ENCODE peak calls at places on chromosomes 12 and 14, in seven cellular contexts. E is BJ, R is right lobe of liver, S is epithelial cell of esophagus, P is osteoblast, T is thoracic aorta, A is AG10803. O is an unnamed sample.

GRCh38 chr14:99703381-99703780 is 19.3 kb downstream of the CYP46A1 start:
- DNase-seq in E (no peak), R (no peak), S (no peak), P (no peak), T (no peak), A (no peak), O (no peak)

GRCh38 chr14:56199095-56199975 is 81.1 kb downstream of the PELI2 start:
- DNase-seq in E (peak; percentile 91), R (no peak), S (peak; percentile 60), P (no peak), T (no peak), A (peak; percentile 97), O (peak; percentile 98)

GRCh38 chr12:42704340-42704739 is 114.8 kb upstream of the PRICKLE1 start:
- DNase-seq in E (no peak), R (no peak), S (no peak), P (no peak), T (no peak), A (no peak), O (no peak)

GRCh38 chr14:75069021-75069810 is at the start of gene ZC2HC1C:
- DNase-seq in E (no peak), R (peak; percentile 97), S (peak; percentile 77), P (peak; percentile 93), T (peak; percentile 75), A (peak; percentile 83), O (no peak)

GRCh38 chr12:115070313-115070712 is 386.3 kb upstream of the TBX3 start:
- DNase-seq in E (no peak), R (no peak), S (peak; percentile 80), P (no peak), T (no peak), A (no peak), O (no peak)

GRCh38 chr12:34212651-34213050 is 190.4 kb downstream of the ALG10 start:
- DNase-seq in E (no peak), R (no peak), S (no peak), P (no peak), T (no peak), A (no peak), O (no peak)

GRCh38 chr14:73342670-73343069 is 105.4 kb downstream of the PAPLN start:
- DNase-seq in E (no peak), R (no peak), S (no peak), P (no peak), T (no peak), A (no peak), O (no peak)

GRCh38 chr12:94145231-94145979 is 3.0 kb upstream of the PLXNC1 start:
- DNase-seq in E (no peak), R (no peak), S (peak; percentile 5), P (peak; percentile 91), T (no peak), A (peak; percentile 52), O (no peak)

GRCh38 chr14:100278702-100279101 is 27.5 kb downstream of the SLC25A29 start:
- DNase-seq in E (peak; percentile 10), R (no peak), S (peak; percentile 36), P (peak; percentile 96), T (no peak), A (peak; percentile 76), O (no peak)

GRCh38 chr14:39469094-39469710 is 37.0 kb upstream of the FBXO33 start:
- DNase-seq in E (no peak), R (no peak), S (no peak), P (no peak), T (no peak), A (peak; percentile 2), O (no peak)

GRCh38 chr12:111066744-111067437 is 146.5 kb upstream of the MYL2 start:
- DNase-seq in E (no peak), R (no peak), S (peak; percentile 68), P (peak; percentile 48), T (no peak), A (no peak), O (no peak)

GRCh38 chr12:105706321-105706972 is 376.0 kb downstream of the C12orf75 start:
- DNase-seq in E (peak; percentile 19), R (no peak), S (peak; percentile 23), P (peak; percentile 18), T (no peak), A (peak; percentile 43), O (no peak)

GRCh38 chr14:98700748-98701147 is 571.2 kb downstream of the BCL11B start:
- DNase-seq in E (no peak), R (no peak), S (no peak), P (no peak), T (no peak), A (no peak), O (no peak)

GRCh38 chr12:88870000-88870737 is 289.9 kb upstream of the KITLG start:
- DNase-seq in E (peak; percentile 35), R (no peak), S (no peak), P (peak; percentile 54), T (no peak), A (peak; percentile 89), O (no peak)

GRCh38 chr14:71331393-71331792 is 424.1 kb downstream of the PCNX1 start:
- DNase-seq in E (no peak), R (no peak), S (no peak), P (no peak), T (no peak), A (peak; percentile 22), O (no peak)

GRCh38 chr14:83885748-83886382 is 1644.1 kb upstream of the FLRT2 start:
- DNase-seq in E (no peak), R (no peak), S (no peak), P (peak; percentile 4), T (no peak), A (no peak), O (no peak)

GRCh38 chr14:104866451-104867370 is 1.6 kb downstream of the CEP170B start:
- DNase-seq in E (no peak), R (peak; percentile 17), S (no peak), P (peak; percentile 73), T (no peak), A (no peak), O (no peak)

GRCh38 chr14:89680156-89680555 is 263.1 kb upstream of the FOXN3 start:
- DNase-seq in E (no peak), R (no peak), S (no peak), P (no peak), T (no peak), A (no peak), O (no peak)

GRCh38 chr14:68932219-68932618 is 46.9 kb downstream of the ACTN1 start:
- DNase-seq in E (no peak), R (no peak), S (no peak), P (no peak), T (no peak), A (no peak), O (no peak)

GRCh38 chr12:98653866-98654493 is 8.9 kb downstream of the APAF1 start:
- DNase-seq in E (no peak), R (no peak), S (peak; percentile 63), P (peak; percentile 90), T (no peak), A (peak; percentile 73), O (no peak)

GRCh38 chr14:69260246-69260978 is 454 bp downstream of the GALNT16 start:
- DNase-seq in E (no peak), R (no peak), S (no peak), P (peak; percentile 84), T (no peak), A (no peak), O (no peak)

GRCh38 chr14:58244556-58245387 is at the start of gene PSMA3:
- DNase-seq in E (peak; percentile 83), R (peak; percentile 98), S (peak; percentile 98), P (peak; percentile 93), T (peak; percentile 92), A (peak; percentile 96), O (peak; percentile 77)
- TF ChIP-seq CTCF in E (peak; percentile 7), R (no peak), S (peak; percentile 7), P (no peak), T (no peak), A (peak; percentile 29), O (no peak)

GRCh38 chr12:16350682-16351081 is 3.2 kb downstream of the MGST1 start:
- DNase-seq in E (peak; percentile 70), R (peak; percentile 27), S (peak; percentile 99), P (no peak), T (no peak), A (peak; percentile 96), O (peak; percentile 83)

GRCh38 chr12:16348435-16349131 is 1.1 kb downstream of the MGST1 start:
- DNase-seq in E (no peak), R (no peak), S (peak; percentile 20), P (no peak), T (no peak), A (peak; percentile 16), O (no peak)

GRCh38 chr12:16347391-16348298 is at the start of gene MGST1:
- DNase-seq in E (no peak), R (peak; percentile 86), S (peak; percentile 77), P (no peak), T (no peak), A (peak; percentile 55), O (no peak)

GRCh38 chr12:16346931-16347330 is 514 bp upstream of the MGST1 start:
- DNase-seq in E (no peak), R (no peak), S (peak; percentile 3), P (no peak), T (no peak), A (no peak), O (no peak)

DNA sequence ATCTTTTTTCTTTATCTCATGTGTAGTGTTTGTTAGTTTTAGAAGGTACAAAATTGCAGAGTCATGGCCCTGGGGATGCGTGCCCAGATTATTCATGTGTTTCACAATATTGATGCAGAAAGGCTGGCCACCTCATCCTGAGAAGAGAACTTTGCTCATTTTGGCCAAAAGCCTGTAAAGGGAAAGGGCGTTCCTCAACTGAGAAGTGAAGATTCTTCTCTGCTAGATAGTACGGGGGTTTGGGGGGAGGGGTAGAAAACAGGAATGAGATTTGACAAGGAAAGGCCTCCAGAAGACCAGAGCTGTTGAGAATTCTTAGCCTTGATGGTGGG is 1.7 kb downstream of the MGST1 start:
- DNase-seq in E (peak; percentile 75), R (peak; percentile 43), S (peak; percentile 90), P (peak; percentile 89), T (no peak), A (peak; percentile 93), O (peak; percentile 69)
- H3K4me3 ChIP-seq in E (no peak overlapping the region), R (peak overlapping the region; percentile 65), S (peak overlapping the region; percentile 82), P (peak overlapping the region; percentile 75), T (peak overlapping the region; percentile 74), A (peak overlapping the region; percentile 68), O (peak overlapping the region; percentile 41)

GRCh38 chr14:51239813-51240803 is at the start of gene TMX1:
- DNase-seq in E (peak; percentile 95), R (peak; percentile 95), S (peak; percentile 98), P (peak; percentile 97), T (peak; percentile 79), A (peak; percentile 98), O (peak; percentile 86)
- TF ChIP-seq CTCF in E (no peak), R (no peak), S (no peak), P (no peak), T (peak; percentile 6), A (no peak), O (peak; percentile 13)

DNA sequence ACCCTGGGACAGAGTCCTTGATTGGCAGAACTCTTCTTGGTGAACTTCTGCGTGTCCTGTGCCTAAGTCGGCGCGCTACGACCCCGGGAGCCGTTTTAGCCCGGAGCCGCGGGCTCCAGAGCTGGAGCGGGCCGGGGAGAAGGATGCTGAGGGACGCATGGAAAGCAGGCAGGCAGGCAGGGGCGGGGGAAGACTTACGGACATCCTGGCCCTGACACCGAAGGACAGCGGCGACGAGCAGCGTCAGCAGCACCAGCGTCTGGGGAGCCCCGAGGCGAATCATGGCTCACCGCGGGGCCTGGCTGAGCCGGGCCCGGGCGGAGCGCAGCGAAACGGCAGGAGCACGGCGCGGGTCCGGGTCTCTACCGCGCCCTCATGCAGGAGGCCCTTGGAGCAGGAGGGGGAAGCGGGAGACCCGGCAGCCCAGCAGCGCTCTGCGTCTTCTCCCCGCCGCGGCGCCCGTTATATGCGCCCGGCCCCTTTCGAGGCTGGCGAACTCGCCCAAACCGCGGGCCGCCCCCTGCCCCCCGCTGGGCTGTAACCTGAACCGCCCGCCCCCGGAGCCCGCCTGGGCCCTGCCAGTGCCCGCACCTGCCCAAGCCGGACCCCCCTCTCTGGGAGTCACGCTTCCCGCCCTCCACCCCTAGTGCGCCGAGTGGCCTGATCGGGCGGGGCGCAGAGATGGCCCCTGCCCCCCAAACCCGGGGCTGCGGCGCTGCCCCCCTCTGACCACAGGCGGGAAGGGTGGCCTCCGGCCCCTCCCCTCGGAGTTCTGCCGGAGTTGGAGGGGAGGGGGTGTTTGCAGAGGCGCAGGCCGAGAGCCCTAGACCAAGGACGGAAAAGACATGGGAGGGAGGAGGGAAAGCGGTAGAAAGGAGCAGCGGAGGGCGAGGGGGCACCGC is at the start of gene COL2A1:
- DNase-seq in E (no peak), R (peak; percentile 42), S (peak; percentile 38), P (peak; percentile 90), T (no peak), A (peak; percentile 7), O (no peak)
- H3K4me3 ChIP-seq in E (peak within 1 kb of the TSS; percentile 20), R (no peak within 1 kb of the TSS), S (no peak within 1 kb of the TSS), P (no peak within 1 kb of the TSS), T (peak within 1 kb of the TSS; percentile 61), A (peak within 1 kb of the TSS; percentile 12), O (peak within 1 kb of the TSS; percentile 18)